ENCODE peak calls at places on chromosomes 6 and 20, in seven cellular contexts. G, O, I, T, C, H and K are unnamed samples.

GRCh38 chr20:39960522-39961420 is 728.3 kb downstream of the MAFB start:
- DNase-seq in G (peak; percentile 17), O (no peak), I (no peak), T (peak; percentile 53), C (no peak), H (no peak), K (no peak)

GRCh38 chr6:151699719-151700118 is 107.8 kb upstream of the ESR1 start:
- DNase-seq in G (peak; percentile 53), O (no peak), I (no peak), T (no peak), C (no peak), H (no peak), K (no peak)

GRCh38 chr6:45707188-45707587 is 308.5 kb downstream of the CLIC5 start:
- DNase-seq in G (no peak), O (no peak), I (no peak), T (no peak), C (no peak), H (no peak), K (no peak)

GRCh38 chr6:27145731-27146455 is 101.6 kb upstream of the PRSS16 start:
- DNase-seq in G (peak; percentile 72), O (peak; percentile 61), I (peak; percentile 43), T (peak; percentile 84), C (peak; percentile 81), H (peak; percentile 93), K (no peak)

GRCh38 chr6:52540286-52540902 is 36.5 kb downstream of the TRAM2 start:
- DNase-seq in G (no peak), O (no peak), I (no peak), T (no peak), C (no peak), H (peak; percentile 88), K (no peak)

GRCh38 chr6:52914516-52914915 is 5.0 kb upstream of the GSTA3 start:
- DNase-seq in G (no peak), O (no peak), I (no peak), T (no peak), C (no peak), H (no peak), K (no peak)

GRCh38 chr20:4925842-4926530 is 75.3 kb downstream of the SLC23A2 start:
- DNase-seq in G (peak; percentile 72), O (no peak), I (no peak), T (no peak), C (no peak), H (peak; percentile 90), K (no peak)

GRCh38 chr6:77463308-77463880 is at the start of gene HTR1B:
- DNase-seq in G (no peak), O (no peak), I (peak; percentile 16), T (no peak), C (no peak), H (peak; percentile 42), K (peak; percentile 33)

GRCh38 chr6:16060039-16060438 is 68.8 kb upstream of the MYLIP start:
- DNase-seq in G (no peak), O (no peak), I (no peak), T (peak; percentile 20), C (no peak), H (no peak), K (no peak)

GRCh38 chr20:59013031-59013951 is 5.9 kb upstream of the TUBB1 start:
- DNase-seq in G (no peak), O (no peak), I (no peak), T (no peak), C (no peak), H (no peak), K (no peak)